ENCODE peak calls at places on chromosomes 11 and 22, in eight cellular contexts. Y, N, U, R, T, F, P and W are unnamed samples.

GRCh38 chr11:122486793-122487495 is 168.6 kb upstream of the UBASH3B start:
- DNase-seq in Y (no peak), N (no peak), U (peak), R (no peak), T (no peak), F (no peak), P (no peak), W (no peak)

GRCh38 chr11:126766425-126766824 is 234.1 kb downstream of the KIRREL3 start:
- DNase-seq in Y (no peak), N (no peak), U (no peak), R (no peak), T (no peak), F (no peak), P (no peak), W (no peak)

GRCh38 chr22:41360126-41360525 is 21.6 kb upstream of the TEF start:
- DNase-seq in Y (no peak), N (no peak), U (no peak), R (no peak), T (no peak), F (no peak), P (no peak), W (no peak)

GRCh38 chr11:65559535-65559934 is 1.4 kb upstream of the LTBP3 start:
- DNase-seq in Y (no peak), N (no peak), U (no peak), R (peak), T (no peak), F (no peak), P (no peak), W (no peak)

GRCh38 chr22:32355760-32356159 is 1.9 kb upstream of the RFPL3 start:
- DNase-seq in Y (no peak), N (no peak), U (peak), R (no peak), T (no peak), F (no peak), P (no peak), W (no peak)

GRCh38 chr11:85137597-85137996 is 489.5 kb downstream of the DLG2 start:
- DNase-seq in Y (no peak), N (no peak), U (no peak), R (no peak), T (no peak), F (no peak), P (no peak), W (no peak)

GRCh38 chr22:41499624-41500280 is 30.8 kb downstream of the ACO2 start:
- DNase-seq in Y (no peak), N (no peak), U (no peak), R (no peak), T (no peak), F (no peak), P (no peak), W (no peak)

GRCh38 chr11:46352063-46352841 is 5.0 kb downstream of the DGKZ start:
- DNase-seq in Y (peak), N (no peak), U (peak), R (no peak), T (no peak), F (peak), P (peak), W (peak)

GRCh38 chr11:877565-877964 is 33.0 kb downstream of the CHID1 start:
- DNase-seq in Y (no peak), N (no peak), U (no peak), R (no peak), T (no peak), F (peak), P (peak), W (peak)